ENCODE peak calls at places on chromosomes 3 and 15, in eight cellular contexts. Z, S, K, N, L, E, W and J are unnamed samples.

GRCh38 chr3:177914224-177914623 is 622.0 kb upstream of the KCNMB2 start:
- DNase-seq in E (no peak), W (no peak), N (no peak), K (no peak), Z (no peak), S (no peak), L (no peak), J (no peak)

GRCh38 chr3:43074901-43075689 is 30.8 kb downstream of the POMGNT2 start:
- DNase-seq in E (no peak), Z (no peak), K (no peak), N (no peak), W (no peak), S (no peak), L (no peak), J (no peak)

GRCh38 chr3:14925729-14926591 is 21.4 kb upstream of the NR2C2 start:
- DNase-seq in K (peak), E (no peak), Z (peak), W (peak), L (peak), S (peak), N (no peak), J (peak)

GRCh38 chr15:64343222-64343621 is 12.8 kb downstream of the CSNK1G1 start:
- DNase-seq in L (no peak), S (no peak), W (no peak), N (no peak), K (no peak), E (no peak), Z (no peak), J (peak)

GRCh38 chr3:133329626-133330025 is 70.2 kb upstream of the BFSP2 start:
- DNase-seq in Z (no peak), W (no peak), E (no peak), K (no peak), N (no peak), L (no peak), S (no peak), J (no peak)

GRCh38 chr3:146160233-146160963 is 586 bp downstream of the PLOD2 start:
- DNase-seq in S (peak), L (no peak), Z (peak), W (peak), N (peak), E (peak), K (peak), J (peak)

GRCh38 chr3:45890405-45890804 is 4.1 kb downstream of the CCR9 start:
- DNase-seq in N (no peak), S (peak), K (peak), L (no peak), E (no peak), Z (no peak), W (no peak), J (no peak)

GRCh38 chr15:57746752-57747151 is 40.2 kb downstream of the POLR2M start:
- DNase-seq in W (no peak), K (peak), E (no peak), Z (no peak), S (no peak), N (no peak), L (no peak), J (no peak)

GRCh38 chr15:98648654-98649537 is 557 bp downstream of the IGF1R start:
- DNase-seq in K (peak), Z (peak), W (no peak), E (peak), N (peak), S (peak), L (no peak), J (peak)

GRCh38 chr3:106728315-106728821 is 648.9 kb upstream of the CCDC54 start:
- DNase-seq in W (peak), N (no peak), K (peak), S (peak), Z (no peak), E (no peak), L (peak), J (peak)

GRCh38 chr3:50610181-50610971 is 1.2 kb downstream of the CISH start:
- DNase-seq in K (no peak), S (peak), L (no peak), E (peak), Z (no peak), W (no peak), N (peak), J (no peak)

DNA sequence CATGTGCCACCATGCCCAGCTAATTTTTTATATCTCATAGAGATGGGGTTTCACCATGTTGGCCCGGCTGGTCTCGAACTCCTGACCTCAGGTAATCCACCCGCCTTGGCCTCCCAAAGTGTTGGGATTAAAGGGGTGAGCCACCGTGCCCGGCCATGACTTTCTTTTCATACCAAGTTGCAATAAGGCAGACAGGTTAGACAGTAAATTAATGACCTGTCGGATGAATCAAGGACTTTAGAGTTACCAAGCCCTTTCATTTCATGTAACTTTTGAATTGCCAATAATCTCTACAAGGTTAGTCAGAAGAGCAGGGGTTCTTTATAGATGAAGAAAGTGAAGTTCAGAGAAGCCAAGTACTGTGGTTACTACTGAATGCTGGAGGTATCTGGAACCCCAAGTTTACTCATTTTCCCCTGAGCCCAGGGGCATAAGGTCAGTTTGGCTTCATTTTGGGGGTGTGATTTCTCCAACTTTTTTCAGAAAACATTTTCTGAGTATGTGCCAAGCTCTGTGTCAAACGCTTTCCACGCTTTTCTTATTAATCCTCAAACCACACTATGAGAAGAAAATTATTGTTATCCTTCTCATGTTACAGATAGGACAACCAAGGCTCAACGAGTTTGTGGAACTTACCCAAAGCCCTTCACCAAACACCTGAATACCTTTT is 11.9 kb downstream of the PRICKLE2 start:
- DNase-seq in Z (no peak), N (no peak), E (no peak), S (no peak), K (no peak), L (no peak), W (no peak), J (no peak)
- H3K4me3 ChIP-seq in Z (no peak), N (no peak), E (no peak), S (no peak), K (no peak), L (no peak), W (no peak), J (peak)

DNA sequence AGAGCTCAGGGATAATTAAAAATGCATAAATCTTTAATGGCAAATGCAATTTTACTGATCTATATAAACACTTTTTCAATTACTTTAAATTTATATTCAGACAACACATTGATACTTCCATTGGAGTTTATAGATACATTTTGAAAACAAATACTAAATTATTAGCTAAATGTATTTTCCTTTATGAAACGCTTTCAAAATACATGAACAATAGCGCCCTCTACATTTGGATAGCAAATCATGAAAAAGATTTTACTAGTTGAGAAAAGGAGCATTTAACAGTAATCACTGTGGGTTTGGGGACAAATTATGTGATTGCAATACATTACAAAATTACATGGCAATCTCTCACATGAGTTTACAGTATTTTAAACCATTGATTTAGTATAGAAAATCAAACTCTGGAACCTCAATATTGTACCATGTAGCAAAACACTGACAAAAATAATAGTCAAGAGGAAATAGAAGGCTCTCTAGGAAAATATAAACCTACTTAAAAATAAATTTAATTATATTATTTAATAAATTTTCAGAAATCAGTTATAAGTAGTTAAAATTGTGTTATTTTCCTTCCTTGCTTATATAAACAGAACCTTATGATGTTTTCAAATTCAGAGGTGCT is 207.9 kb downstream of the ZIC1 start:
- DNase-seq in S (no peak), K (peak), N (no peak), W (no peak), Z (no peak), L (no peak), E (no peak), J (peak)
- TF ChIP-seq CTCF in S (peak), K (peak), N (no peak), W (peak), Z (peak), L (peak), E (no peak), J (peak)

GRCh38 chr3:127456471-127457093 is 134.0 kb downstream of the TPRA1 start:
- DNase-seq in E (no peak), S (peak), Z (peak), L (no peak), K (peak), N (peak), W (peak), J (peak)

GRCh38 chr3:127457094-127457475 is 133.4 kb downstream of the TPRA1 start:
- DNase-seq in N (peak), S (peak), Z (peak), L (no peak), K (peak), W (peak), E (no peak), J (peak)

GRCh38 chr3:127454968-127455367 is 135.6 kb downstream of the TPRA1 start:
- DNase-seq in L (no peak), K (no peak), N (no peak), E (no peak), S (no peak), Z (no peak), W (no peak), J (no peak)

GRCh38 chr3:127454051-127454450 is 136.5 kb downstream of the TPRA1 start:
- DNase-seq in S (no peak), N (no peak), E (peak), W (no peak), Z (peak), K (no peak), L (no peak), J (no peak)

DNA sequence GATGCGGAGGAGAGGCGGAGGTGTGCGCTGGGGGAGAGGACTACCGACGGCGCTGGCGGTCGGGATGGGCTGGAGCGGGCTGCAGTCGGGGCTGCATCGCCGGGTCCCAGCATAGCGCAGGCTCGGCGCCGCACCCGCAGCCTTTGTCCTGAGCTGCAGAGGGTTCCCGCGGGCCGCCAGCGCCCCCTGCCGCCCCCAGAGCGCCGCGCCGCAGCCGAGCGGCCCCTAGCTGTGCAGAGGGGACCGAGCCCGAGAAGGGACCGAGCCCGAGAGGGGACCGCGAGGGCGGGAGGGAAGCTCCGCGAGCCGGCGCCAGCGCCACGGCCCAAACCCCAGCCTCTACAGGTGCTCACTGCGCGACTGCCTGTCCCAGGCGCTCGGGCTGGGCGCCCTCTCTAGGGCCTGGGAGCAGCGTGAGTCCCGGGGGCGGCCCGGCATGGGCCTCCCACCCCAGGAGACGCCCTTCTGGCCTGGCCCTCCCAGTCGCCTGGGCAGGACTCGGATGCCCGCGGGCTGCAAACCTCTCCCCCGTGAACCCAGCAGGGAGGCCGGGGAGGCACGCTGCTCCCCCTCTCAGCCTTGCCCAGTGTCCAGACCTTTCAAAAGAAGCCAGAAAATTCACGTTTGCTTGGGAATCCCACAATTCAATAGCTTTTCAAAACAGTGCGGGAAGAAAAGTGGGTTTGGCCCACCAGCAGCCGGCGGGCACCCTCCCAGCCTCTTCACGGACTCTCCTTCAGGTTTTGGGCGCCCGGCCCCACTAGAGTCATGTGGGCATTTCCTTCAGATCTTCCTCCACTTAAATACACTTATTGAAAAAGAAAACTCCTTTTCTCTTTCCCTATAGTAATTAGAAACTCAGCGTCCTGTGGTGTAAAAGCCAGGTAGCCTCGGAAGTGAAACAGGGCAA is 134.7 kb downstream of the TPRA1 start:
- DNase-seq in N (peak), Z (peak), K (peak), L (no peak), S (peak), W (peak), E (peak), J (peak)
- H3K4me3 ChIP-seq in N (no peak), Z (peak), K (peak), L (peak), S (peak), W (peak), E (peak), J (peak)

DNA sequence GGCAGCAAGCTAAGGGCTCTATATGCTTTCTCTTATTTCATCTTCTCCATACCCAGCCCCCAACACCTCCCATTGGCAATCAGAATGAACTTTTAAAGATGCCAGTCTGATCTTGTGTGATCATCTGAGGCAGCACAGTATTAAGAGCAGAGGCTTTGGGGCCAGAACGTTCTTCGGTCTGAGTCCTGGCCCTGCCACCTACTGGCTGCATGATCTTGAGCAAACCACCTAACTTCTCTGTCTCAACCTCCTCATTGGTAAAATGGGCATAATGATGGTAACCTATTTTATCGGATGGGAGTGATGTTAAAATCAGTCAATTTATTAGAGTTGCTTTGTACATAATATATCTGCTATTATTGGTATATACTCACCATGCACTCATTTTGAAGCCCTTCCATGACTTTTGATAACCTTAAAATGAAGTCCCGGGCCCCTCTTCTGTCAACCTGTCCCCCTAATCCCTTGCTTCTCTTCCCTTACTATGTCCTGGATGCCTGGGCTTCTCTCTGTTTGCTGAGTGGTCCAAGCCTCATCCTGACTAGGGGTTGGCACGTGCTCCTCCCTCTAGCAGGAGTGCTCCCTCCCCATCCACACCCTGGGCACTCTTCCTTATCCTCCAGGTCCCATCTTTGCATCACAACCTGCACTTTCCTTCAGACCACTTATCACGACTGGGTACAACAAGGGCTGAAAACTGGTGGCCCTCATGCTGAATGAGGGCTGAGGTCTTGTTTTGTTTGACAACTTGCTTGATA is 6.3 kb downstream of the EFCAB12 start:
- DNase-seq in Z (peak), K (no peak), W (no peak), L (no peak), E (no peak), N (no peak), S (no peak), J (no peak)
- TF ChIP-seq CTCF in Z (peak), K (no peak), W (peak), L (no peak), E (no peak), N (no peak), S (no peak), J (peak)

DNA sequence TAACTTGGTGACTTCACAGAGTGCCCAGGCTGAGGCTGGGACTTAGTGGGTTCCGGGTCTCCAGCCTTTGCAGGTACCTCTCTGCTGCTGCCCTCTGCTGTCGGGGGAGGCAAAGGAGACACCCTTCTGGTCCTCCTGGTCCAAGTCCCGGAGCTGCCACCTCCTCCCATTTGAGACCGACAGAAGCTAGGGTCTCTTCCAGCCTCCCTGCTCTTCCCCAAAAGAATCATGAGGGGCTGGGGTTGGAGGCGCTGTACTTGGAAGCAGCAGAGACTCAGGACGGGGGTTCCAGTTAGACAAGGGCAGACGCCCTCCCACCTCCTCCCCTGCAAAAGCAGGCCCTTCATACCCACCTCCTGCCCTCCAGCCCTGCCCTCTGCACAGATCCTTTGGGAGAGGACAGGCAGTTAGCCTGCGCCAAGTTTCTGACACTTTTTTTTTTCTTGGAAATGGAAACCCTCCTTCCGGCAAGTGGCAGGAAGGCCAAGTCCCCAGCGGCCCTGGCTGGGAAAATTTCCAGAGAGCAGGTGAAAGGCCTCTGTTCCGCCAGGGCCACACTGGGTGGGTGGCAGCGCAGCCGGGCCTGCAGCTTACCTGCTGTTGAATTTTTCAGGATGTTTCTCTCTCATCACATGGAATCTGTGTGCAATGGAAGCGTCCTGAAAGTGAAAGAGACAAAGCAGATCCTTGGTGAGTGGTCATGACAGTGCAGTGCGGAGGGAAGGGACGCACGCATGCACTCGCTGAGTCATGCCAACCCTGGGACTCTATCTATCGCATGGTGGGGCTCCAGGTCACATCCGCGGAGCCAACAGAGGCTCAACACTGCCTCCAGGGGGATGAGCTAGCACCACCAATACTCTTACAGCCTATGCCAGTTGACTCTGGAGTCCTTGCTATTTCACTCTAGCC is 119.9 kb downstream of the DGKG start:
- DNase-seq in S (peak), N (no peak), E (peak), Z (peak), L (no peak), W (peak), K (peak), J (peak)
- H3K4me3 ChIP-seq in S (peak), N (no peak), E (peak), Z (no peak), L (peak), W (peak), K (no peak), J (peak)

DNA sequence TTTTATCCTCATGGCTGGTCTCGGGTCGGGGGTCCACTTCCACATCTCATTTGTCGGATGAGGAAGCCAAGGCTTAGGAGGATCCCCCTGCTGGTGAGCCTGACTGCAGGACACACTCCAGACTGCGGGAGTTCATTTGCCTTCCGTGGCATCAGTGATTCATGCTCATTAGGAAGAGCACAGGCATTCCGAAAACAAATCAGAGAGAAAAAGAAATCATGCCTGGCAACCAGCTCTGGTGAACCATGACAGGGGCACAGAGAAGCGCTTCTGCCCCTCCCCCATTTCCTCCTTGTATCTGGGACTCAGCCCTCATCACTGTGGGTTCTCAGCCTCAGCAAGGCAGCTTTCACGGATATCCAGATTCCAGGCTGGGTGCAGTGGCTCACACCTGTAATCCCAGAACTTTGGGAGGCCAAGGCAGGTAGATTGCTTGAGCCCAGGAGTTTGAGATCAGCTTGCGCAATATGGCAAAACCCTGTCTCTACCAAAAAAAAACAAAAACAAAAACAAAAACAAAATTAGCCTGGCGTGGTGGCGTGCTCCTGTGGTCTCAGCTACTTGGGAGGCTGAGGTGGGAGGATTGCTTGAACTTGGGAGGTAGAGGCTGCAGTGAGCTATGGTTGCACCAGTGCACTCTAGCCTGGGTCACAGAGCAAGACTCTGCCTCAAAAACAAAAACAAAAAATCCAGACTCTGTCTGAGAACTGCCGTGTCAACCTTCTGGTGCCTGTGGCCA is 28.4 kb downstream of the IRAK2 start:
- DNase-seq in W (peak), K (peak), S (peak), E (no peak), N (no peak), L (no peak), Z (peak), J (peak)
- TF ChIP-seq CTCF in W (peak), K (peak), S (no peak), E (no peak), N (no peak), L (no peak), Z (peak), J (peak)

DNA sequence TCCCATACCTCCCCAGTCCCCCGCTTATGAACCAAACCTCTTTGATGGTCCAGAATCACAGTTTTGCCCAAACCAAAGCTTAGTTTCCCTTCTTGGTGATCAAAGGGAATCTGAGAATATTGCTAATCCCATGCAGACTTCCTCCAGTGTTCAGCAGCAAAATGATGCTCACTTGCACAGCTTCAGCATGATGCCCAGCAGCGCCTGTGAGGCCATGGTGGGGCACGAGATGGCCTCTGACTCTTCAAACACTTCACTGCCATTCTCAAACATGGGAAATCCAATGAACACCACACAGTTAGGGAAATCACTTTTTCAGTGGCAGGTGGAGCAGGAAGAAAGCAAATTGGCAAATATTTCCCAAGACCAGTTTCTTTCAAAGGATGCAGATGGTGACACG is 4.2 kb downstream of the NFKBIZ start:
- DNase-seq in N (no peak), E (no peak), S (no peak), L (no peak), Z (no peak), W (no peak), K (no peak), J (peak)
- H3K4me3 ChIP-seq in N (no peak), E (no peak), S (no peak), L (peak), Z (no peak), W (no peak), K (no peak), J (no peak)

GRCh38 chr15:84108725-84109124 is 126.8 kb upstream of the GOLGA6L4 start:
- DNase-seq in N (no peak), K (peak), S (no peak), L (no peak), Z (no peak), E (no peak), W (no peak), J (peak)
- TF ChIP-seq CTCF in N (no peak), K (peak), S (no peak), L (peak), Z (peak), E (no peak), W (peak), J (peak)